ENCODE peak calls at places on chromosomes 12 and 14, in five cellular contexts. I is GM13976, U is HepG2, B is hepatic stellate cell, F is T47D. X is an unnamed sample.

GRCh38 chr12:118059645-118060275 is 1.2 kb downstream of the WSB2 start:
- DNase-seq in I (no peak), U (no peak), B (no peak), F (no peak), X (peak; percentile 10)

GRCh38 chr12:65800928-65801327 is 23.4 kb upstream of the HMGA2 start:
- DNase-seq in I (no peak), U (no peak), B (no peak), F (no peak), X (no peak)

GRCh38 chr14:62031504-62031903 is 269.3 kb downstream of the SNAPC1 start:
- DNase-seq in I (no peak), U (no peak), B (no peak), F (no peak), X (no peak)

GRCh38 chr12:51626115-51626514 is 35.1 kb downstream of the SCN8A start:
- DNase-seq in I (no peak), U (peak; percentile 26), B (no peak), F (no peak), X (peak; percentile 71)

GRCh38 chr12:52127683-52128450 is 48.4 kb downstream of the SMIM41 start:
- DNase-seq in I (peak; percentile 2), U (no peak), B (peak; percentile 2), F (no peak), X (no peak)

GRCh38 chr12:122111070-122111750 is 32.7 kb downstream of the MLXIP start:
- DNase-seq in I (no peak), U (no peak), B (no peak), F (peak; percentile 53), X (peak; percentile 88)

GRCh38 chr12:3454780-3455179 is 36.2 kb upstream of the PRMT8 start:
- DNase-seq in I (no peak), U (no peak), B (no peak), F (no peak), X (no peak)

GRCh38 chr14:23167006-23167847 is 16.2 kb downstream of the SLC7A8 start:
- DNase-seq in I (no peak), U (no peak), B (no peak), F (no peak), X (no peak)

GRCh38 chr14:70130498-70130897 is 58.3 kb downstream of the SLC8A3 start:
- DNase-seq in I (no peak), U (no peak), B (no peak), F (no peak), X (no peak)

GRCh38 chr12:120361506-120362208 is 7.3 kb downstream of the MSI1 start:
- DNase-seq in I (peak; percentile 85), U (no peak), B (peak; percentile 94), F (no peak), X (peak; percentile 54)

GRCh38 chr12:93048646-93049045 is 119.6 kb upstream of the EEA1 start:
- DNase-seq in I (no peak), U (peak; percentile 84), B (no peak), F (no peak), X (no peak)

GRCh38 chr12:22333186-22333745 is 1.2 kb downstream of the ST8SIA1 start:
- DNase-seq in I (no peak), U (no peak), B (no peak), F (no peak), X (no peak)

GRCh38 chr12:95721320-95721719 is 69.2 kb downstream of the NTN4 start:
- DNase-seq in I (no peak), U (no peak), B (no peak), F (no peak), X (no peak)

GRCh38 chr12:81105687-81106086 is 27.8 kb downstream of the ACSS3 start:
- DNase-seq in I (no peak), U (no peak), B (no peak), F (no peak), X (no peak)

GRCh38 chr14:87443787-87444186 is 549.2 kb downstream of the GALC start:
- DNase-seq in I (no peak), U (no peak), B (no peak), F (no peak), X (no peak)

GRCh38 chr12:65666876-65667275 is 157.4 kb upstream of the HMGA2 start:
- DNase-seq in I (no peak), U (no peak), B (no peak), F (no peak), X (no peak)